ENCODE peak calls at places on chromosomes 2 and 18, in four cellular contexts. One of them, this sample, is unnamed.

GRCh38 chr2:144548088-144548487 is 28.2 kb upstream of the ZEB2 start:
- DNase-seq in CD4-positive, alpha-beta T cell: no peak
- DNase-seq in sigmoid colon: no peak
- DNase-seq in endodermal cell: no peak
- DNase-seq in this sample: no peak

GRCh38 chr2:65409045-65409444 is 23.4 kb downstream of the SPRED2 start:
- DNase-seq in CD4-positive, alpha-beta T cell: no peak
- DNase-seq in sigmoid colon: no peak
- DNase-seq in endodermal cell: no peak
- DNase-seq in this sample: no peak

GRCh38 chr2:171855401-171855800 is 38.6 kb downstream of the SLC25A12 start:
- DNase-seq in CD4-positive, alpha-beta T cell: no peak
- DNase-seq in sigmoid colon: no peak
- DNase-seq in endodermal cell: no peak
- DNase-seq in this sample: no peak

GRCh38 chr2:130337735-130338325 is 4.9 kb upstream of the IMP4 start:
- DNase-seq in CD4-positive, alpha-beta T cell: no peak
- DNase-seq in sigmoid colon: no peak
- DNase-seq in endodermal cell: peak; percentile 48
- DNase-seq in this sample: no peak

GRCh38 chr2:15943378-15943851 is 3.1 kb downstream of the MYCN start:
- DNase-seq in CD4-positive, alpha-beta T cell: no peak
- DNase-seq in sigmoid colon: no peak
- DNase-seq in endodermal cell: peak; percentile 87
- DNase-seq in this sample: no peak

GRCh38 chr2:46873632-46874068 is 42.0 kb downstream of the MCFD2 start:
- DNase-seq in CD4-positive, alpha-beta T cell: no peak
- DNase-seq in sigmoid colon: peak; percentile 94
- DNase-seq in endodermal cell: peak; percentile 82
- DNase-seq in this sample: peak; percentile 76

GRCh38 chr2:201523506-201523905 is 72.0 kb downstream of the STRADB start:
- DNase-seq in CD4-positive, alpha-beta T cell: no peak
- DNase-seq in sigmoid colon: no peak
- DNase-seq in endodermal cell: no peak
- DNase-seq in this sample: no peak

GRCh38 chr18:66724664-66725356 is 120.9 kb upstream of the CDH19 start:
- DNase-seq in CD4-positive, alpha-beta T cell: no peak
- DNase-seq in sigmoid colon: no peak
- DNase-seq in endodermal cell: no peak
- DNase-seq in this sample: no peak

GRCh38 chr18:46891742-46892214 is 25.5 kb downstream of the PIAS2 start:
- DNase-seq in CD4-positive, alpha-beta T cell: no peak
- DNase-seq in sigmoid colon: no peak
- DNase-seq in endodermal cell: no peak
- DNase-seq in this sample: no peak

GRCh38 chr18:14174706-14175085 is 42.5 kb upstream of the ZNF519 start:
- DNase-seq in CD4-positive, alpha-beta T cell: no peak
- DNase-seq in sigmoid colon: no peak
- DNase-seq in endodermal cell: no peak
- DNase-seq in this sample: no peak

GRCh38 chr18:76451475-76452331 is 43.3 kb downstream of the ZNF516 start:
- DNase-seq in CD4-positive, alpha-beta T cell: no peak
- DNase-seq in sigmoid colon: peak; percentile 63
- DNase-seq in endodermal cell: peak; percentile 59
- DNase-seq in this sample: no peak

GRCh38 chr18:3871687-3872086 is 421.7 kb downstream of the TGIF1 start:
- DNase-seq in CD4-positive, alpha-beta T cell: no peak
- DNase-seq in sigmoid colon: no peak
- DNase-seq in endodermal cell: no peak
- DNase-seq in this sample: no peak

GRCh38 chr2:33412920-33413319 is 63.5 kb upstream of the RASGRP3 start:
- DNase-seq in CD4-positive, alpha-beta T cell: no peak
- DNase-seq in sigmoid colon: no peak
- DNase-seq in endodermal cell: no peak
- DNase-seq in this sample: no peak

GRCh38 chr2:21676676-21677075 is 552.9 kb downstream of the TDRD15 start:
- DNase-seq in CD4-positive, alpha-beta T cell: no peak
- DNase-seq in sigmoid colon: no peak
- DNase-seq in endodermal cell: no peak
- DNase-seq in this sample: no peak

GRCh38 chr18:29163596-29163995 is 986.7 kb upstream of the CDH2 start:
- DNase-seq in CD4-positive, alpha-beta T cell: no peak
- DNase-seq in sigmoid colon: no peak
- DNase-seq in endodermal cell: no peak
- DNase-seq in this sample: no peak

GRCh38 chr2:238487134-238487533 is 60.4 kb downstream of the ASB1 start:
- DNase-seq in CD4-positive, alpha-beta T cell: no peak
- DNase-seq in sigmoid colon: no peak
- DNase-seq in endodermal cell: no peak
- DNase-seq in this sample: no peak

GRCh38 chr2:71711470-71711857 is 258.1 kb downstream of the DYSF start:
- DNase-seq in CD4-positive, alpha-beta T cell: no peak
- DNase-seq in sigmoid colon: peak; percentile 72
- DNase-seq in endodermal cell: no peak
- DNase-seq in this sample: no peak

GRCh38 chr2:223053431-223054192 is 1.6 kb downstream of the KCNE4 start:
- DNase-seq in CD4-positive, alpha-beta T cell: no peak
- DNase-seq in sigmoid colon: no peak
- DNase-seq in endodermal cell: no peak
- DNase-seq in this sample: no peak

GRCh38 chr2:206095925-206096324 is 10.0 kb upstream of the INO80D start:
- DNase-seq in CD4-positive, alpha-beta T cell: no peak
- DNase-seq in sigmoid colon: no peak
- DNase-seq in endodermal cell: no peak
- DNase-seq in this sample: no peak

GRCh38 chr18:43587538-43588153 is 310.4 kb upstream of the SYT4 start:
- DNase-seq in CD4-positive, alpha-beta T cell: no peak
- DNase-seq in sigmoid colon: no peak
- DNase-seq in endodermal cell: no peak
- DNase-seq in this sample: no peak

GRCh38 chr2:65017335-65017734 is 28.1 kb downstream of the SLC1A4 start:
- DNase-seq in CD4-positive, alpha-beta T cell: no peak
- DNase-seq in sigmoid colon: peak; percentile 59
- DNase-seq in endodermal cell: peak; percentile 65
- DNase-seq in this sample: no peak

GRCh38 chr18:396251-396555 is 104.3 kb downstream of the COLEC12 start:
- DNase-seq in CD4-positive, alpha-beta T cell: no peak
- DNase-seq in sigmoid colon: no peak
- DNase-seq in endodermal cell: no peak
- DNase-seq in this sample: no peak

GRCh38 chr2:86632672-86633071 is 9.0 kb upstream of the RNF103 start:
- DNase-seq in CD4-positive, alpha-beta T cell: no peak
- DNase-seq in sigmoid colon: no peak
- DNase-seq in endodermal cell: no peak
- DNase-seq in this sample: no peak

DNA sequence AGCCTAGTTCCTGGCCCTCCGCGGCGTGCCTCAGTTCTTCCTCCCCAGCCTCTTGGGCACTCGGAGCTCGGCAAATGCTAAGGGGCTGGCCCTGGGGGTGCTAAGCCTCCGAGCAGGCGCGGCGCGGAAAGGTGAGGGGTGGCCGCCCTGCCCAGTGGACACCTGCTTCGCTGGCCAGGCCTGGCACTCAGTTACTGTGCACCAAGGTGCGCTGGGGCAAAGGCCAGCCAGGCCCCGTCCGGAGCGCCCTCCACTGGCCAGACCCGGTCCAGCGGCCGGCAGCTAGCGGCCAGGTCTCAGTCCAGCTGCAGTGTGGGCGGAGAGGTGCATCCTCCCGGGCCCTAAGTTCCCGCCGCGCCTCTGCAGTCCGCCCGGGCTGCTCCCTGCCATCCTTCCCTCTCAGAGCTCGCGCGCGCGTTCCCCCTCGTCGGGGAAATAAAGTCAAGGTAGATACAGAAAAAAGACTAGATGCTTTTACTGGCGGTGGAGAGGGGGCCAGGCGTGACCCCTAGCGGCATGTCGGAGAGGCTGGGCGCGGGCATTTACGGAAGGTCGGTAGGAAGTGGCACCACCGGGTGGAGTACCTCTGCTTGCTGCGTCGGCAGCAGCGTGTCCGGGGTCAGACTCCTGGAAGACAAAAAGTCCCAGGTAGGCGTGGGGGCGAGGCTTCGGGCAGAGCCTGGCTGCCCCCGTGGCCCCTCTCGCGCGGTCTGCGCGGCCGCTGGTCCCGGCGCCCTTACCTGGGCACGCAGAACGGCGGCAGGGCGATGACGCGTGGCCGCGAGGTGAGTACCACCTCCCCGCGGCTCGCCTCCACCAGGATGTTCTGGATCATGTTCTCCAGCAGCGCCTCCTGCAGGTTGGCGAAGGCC is 9.4 kb upstream of the CRYBA2 start:
- DNase-seq in CD4-positive, alpha-beta T cell: peak; percentile 24
- DNase-seq in sigmoid colon: no peak
- DNase-seq in endodermal cell: peak; percentile 97
- DNase-seq in this sample: no peak
- TF ChIP-seq CTCF in CD4-positive, alpha-beta T cell: no peak
- TF ChIP-seq CTCF in sigmoid colon: no peak
- TF ChIP-seq CTCF in endodermal cell: peak; percentile 80
- TF ChIP-seq CTCF in this sample: no peak

GRCh38 chr2:237035781-237036352 is 49.8 kb upstream of the COPS8 start:
- DNase-seq in CD4-positive, alpha-beta T cell: no peak
- DNase-seq in sigmoid colon: no peak
- DNase-seq in endodermal cell: no peak
- DNase-seq in this sample: no peak
- TF ChIP-seq CTCF in CD4-positive, alpha-beta T cell: no peak
- TF ChIP-seq CTCF in sigmoid colon: no peak
- TF ChIP-seq CTCF in endodermal cell: no peak
- TF ChIP-seq CTCF in this sample: no peak

GRCh38 chr2:214412679-214413078 is 1.8 kb downstream of the VWC2L start:
- DNase-seq in CD4-positive, alpha-beta T cell: no peak
- DNase-seq in sigmoid colon: no peak
- DNase-seq in endodermal cell: no peak
- DNase-seq in this sample: no peak

GRCh38 chr2:214410918-214411554 is at the start of gene VWC2L:
- DNase-seq in CD4-positive, alpha-beta T cell: peak; percentile 1
- DNase-seq in sigmoid colon: no peak
- DNase-seq in endodermal cell: peak; percentile 96
- DNase-seq in this sample: peak; percentile 27

GRCh38 chr2:214410128-214410775 is 602 bp upstream of the VWC2L start:
- DNase-seq in CD4-positive, alpha-beta T cell: no peak
- DNase-seq in sigmoid colon: no peak
- DNase-seq in endodermal cell: no peak
- DNase-seq in this sample: no peak
- TF ChIP-seq CTCF in CD4-positive, alpha-beta T cell: no peak
- TF ChIP-seq CTCF in sigmoid colon: no peak
- TF ChIP-seq CTCF in endodermal cell: no peak
- TF ChIP-seq CTCF in this sample: no peak

GRCh38 chr2:37180006-37180639 is 8.3 kb downstream of the SULT6B1 start:
- DNase-seq in CD4-positive, alpha-beta T cell: no peak
- DNase-seq in sigmoid colon: no peak
- DNase-seq in endodermal cell: no peak
- DNase-seq in this sample: no peak
- TF ChIP-seq CTCF in CD4-positive, alpha-beta T cell: no peak
- TF ChIP-seq CTCF in sigmoid colon: no peak
- TF ChIP-seq CTCF in endodermal cell: peak; percentile 69
- TF ChIP-seq CTCF in this sample: no peak

DNA sequence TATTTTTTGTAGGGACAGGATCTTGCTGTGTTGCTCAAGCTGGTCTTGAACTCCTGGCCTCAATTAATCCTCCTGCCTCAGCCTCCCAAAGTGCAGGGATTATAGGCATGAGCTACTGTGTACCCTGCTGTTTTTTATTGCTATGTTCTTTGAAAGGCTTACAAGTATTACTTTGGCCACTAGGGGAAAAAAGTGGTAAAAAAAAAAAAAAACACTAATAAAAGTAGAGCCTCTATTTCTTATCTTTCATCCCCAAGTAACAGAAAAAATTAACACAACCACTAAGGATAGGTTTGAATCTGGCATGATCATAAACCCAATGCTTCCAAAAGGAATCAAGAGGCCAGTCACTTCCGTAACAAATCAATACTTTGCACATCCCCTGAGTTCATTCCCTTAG is 11.6 kb downstream of the NOL10 start:
- DNase-seq in CD4-positive, alpha-beta T cell: no peak
- DNase-seq in sigmoid colon: no peak
- DNase-seq in endodermal cell: no peak
- DNase-seq in this sample: no peak
- TF ChIP-seq CTCF in CD4-positive, alpha-beta T cell: peak; percentile 28
- TF ChIP-seq CTCF in sigmoid colon: no peak
- TF ChIP-seq CTCF in endodermal cell: peak; percentile 70
- TF ChIP-seq CTCF in this sample: no peak

DNA sequence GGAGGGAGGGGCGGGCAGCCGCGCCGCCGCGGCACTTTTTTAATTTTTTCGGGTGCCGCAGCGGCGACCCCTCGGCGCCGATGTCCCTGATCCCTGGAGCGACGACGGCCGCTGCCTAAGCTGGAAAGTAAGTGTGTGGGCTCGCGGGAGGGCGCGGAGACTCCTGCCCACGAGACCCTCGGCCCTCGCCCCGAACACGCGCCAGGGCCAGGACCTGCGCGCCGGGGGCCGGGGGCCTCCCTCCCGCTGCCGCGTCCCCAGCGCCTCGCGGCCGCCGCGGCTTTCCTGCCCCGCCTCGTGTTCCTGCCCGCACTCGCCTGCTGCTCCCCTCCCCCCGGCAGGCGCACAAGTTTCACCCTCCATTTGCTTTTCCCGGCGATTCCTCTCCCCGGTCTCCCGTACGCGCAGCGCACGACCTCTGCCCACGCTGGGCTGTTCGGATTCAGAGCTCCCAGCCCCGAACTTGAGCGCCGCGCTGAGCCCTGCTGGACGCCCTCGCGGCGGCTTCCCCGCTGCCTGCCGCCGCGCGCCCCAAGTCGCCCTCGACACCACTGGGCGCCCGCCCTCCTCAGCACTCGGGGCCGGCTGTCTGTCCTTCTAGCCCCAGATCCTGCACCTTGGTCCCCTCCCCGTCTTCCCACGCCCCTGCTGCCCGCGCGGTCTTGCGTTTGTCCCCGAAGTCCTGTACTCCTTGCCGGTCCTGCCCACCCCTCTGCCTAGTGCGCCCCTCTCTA is 507 bp downstream of the PKP4 start:
- DNase-seq in CD4-positive, alpha-beta T cell: peak; percentile 35
- DNase-seq in sigmoid colon: peak; percentile 79
- DNase-seq in endodermal cell: peak; percentile 86
- DNase-seq in this sample: no peak
- TF ChIP-seq CTCF in CD4-positive, alpha-beta T cell: no peak
- TF ChIP-seq CTCF in sigmoid colon: no peak
- TF ChIP-seq CTCF in endodermal cell: no peak
- TF ChIP-seq CTCF in this sample: no peak

GRCh38 chr2:35873921-35874320 is 481.7 kb upstream of the CRIM1 start:
- DNase-seq in CD4-positive, alpha-beta T cell: no peak
- DNase-seq in sigmoid colon: no peak
- DNase-seq in endodermal cell: no peak
- DNase-seq in this sample: no peak

GRCh38 chr2:35871672-35872071 is 483.9 kb upstream of the CRIM1 start:
- DNase-seq in CD4-positive, alpha-beta T cell: no peak
- DNase-seq in sigmoid colon: no peak
- DNase-seq in endodermal cell: peak; percentile 53
- DNase-seq in this sample: no peak
- TF ChIP-seq CTCF in CD4-positive, alpha-beta T cell: no peak
- TF ChIP-seq CTCF in sigmoid colon: no peak
- TF ChIP-seq CTCF in endodermal cell: peak; percentile 63
- TF ChIP-seq CTCF in this sample: no peak

This sample was measured in omental fat pad.